ENCODE peak calls at places on chromosome 22, in nine cellular contexts. L, T, R, E, Q, U, S, O and W are unnamed samples.

GRCh38 chr22:43448048-43448447 is 36.2 kb downstream of the MPPED1 start:
- DNase-seq in L (no peak), T (no peak), R (no peak), E (no peak), Q (no peak), U (no peak), S (no peak), O (no peak), W (no peak)

GRCh38 chr22:46697811-46698515 is 40.1 kb downstream of the CERK start:
- DNase-seq in L (no peak), T (no peak), R (no peak), E (no peak), Q (no peak), U (no peak), S (no peak), O (no peak), W (no peak)

GRCh38 chr22:49567894-49568750 is 259.6 kb downstream of the BRD1 start:
- DNase-seq in L (no peak), T (no peak), R (no peak), E (no peak), Q (no peak), U (no peak), S (no peak), O (no peak), W (no peak)

GRCh38 chr22:46580940-46581579 is 39.1 kb upstream of the GRAMD4 start:
- DNase-seq in L (no peak), T (no peak), R (no peak), E (no peak), Q (no peak), U (no peak), S (no peak), O (no peak), W (no peak)

GRCh38 chr22:46914481-46914880 is 152.0 kb downstream of the TBC1D22A start:
- DNase-seq in L (no peak), T (no peak), R (no peak), E (no peak), Q (no peak), U (no peak), S (no peak), O (no peak), W (no peak)

GRCh38 chr22:33472462-33473344 is 414.5 kb upstream of the SYN3 start:
- DNase-seq in L (no peak), T (no peak), R (peak), E (no peak), Q (no peak), U (no peak), S (no peak), O (no peak), W (peak)

GRCh38 chr22:42719133-42719532 is 1.5 kb downstream of the A4GALT start:
- DNase-seq in L (no peak), T (no peak), R (no peak), E (no peak), Q (no peak), U (no peak), S (no peak), O (peak), W (no peak)

GRCh38 chr22:46537221-46537945 is at the start of gene CELSR1:
- DNase-seq in L (no peak), T (peak), R (peak), E (peak), Q (no peak), U (peak), S (peak), O (peak), W (peak)

GRCh38 chr22:23824476-23825245 is 14.1 kb downstream of the DERL3 start:
- DNase-seq in L (no peak), T (no peak), R (no peak), E (no peak), Q (no peak), U (no peak), S (no peak), O (no peak), W (no peak)

GRCh38 chr22:20569059-20570058 is 61.9 kb downstream of the MED15 start:
- DNase-seq in L (peak), T (no peak), R (peak), E (no peak), Q (peak), U (peak), S (no peak), O (peak), W (peak)

GRCh38 chr22:26660961-26661578 is 3.7 kb downstream of the MIAT start:
- DNase-seq in L (no peak), T (no peak), R (no peak), E (peak), Q (no peak), U (no peak), S (peak), O (no peak), W (no peak)

GRCh38 chr22:26610072-26610958 is 7.5 kb downstream of the CRYBB1 start:
- DNase-seq in L (peak), T (no peak), R (peak), E (no peak), Q (no peak), U (peak), S (no peak), O (peak), W (peak)

GRCh38 chr22:22818861-22819855 is 68.5 kb upstream of the IGLL5 start:
- DNase-seq in L (no peak), T (no peak), R (no peak), E (no peak), Q (no peak), U (no peak), S (no peak), O (no peak), W (no peak)

GRCh38 chr22:28978158-28978557 is 83.5 kb downstream of the C22orf31 start:
- DNase-seq in L (no peak), T (no peak), R (peak), E (no peak), Q (peak), U (peak), S (no peak), O (peak), W (peak)

GRCh38 chr22:43014062-43014875 is 680 bp downstream of the PACSIN2 start:
- DNase-seq in L (no peak), T (peak), R (no peak), E (peak), Q (no peak), U (no peak), S (peak), O (peak), W (no peak)

GRCh38 chr22:26443901-26444300 is 14.8 kb downstream of the ASPHD2 start:
- DNase-seq in L (no peak), T (no peak), R (no peak), E (no peak), Q (no peak), U (no peak), S (no peak), O (no peak), W (no peak)

GRCh38 chr22:46012182-46012880 is 35.4 kb upstream of the WNT7B start:
- DNase-seq in L (no peak), T (peak), R (no peak), E (no peak), Q (no peak), U (no peak), S (no peak), O (no peak), W (no peak)

GRCh38 chr22:27580311-27580897 is 221.2 kb downstream of the MN1 start:
- DNase-seq in L (no peak), T (no peak), R (no peak), E (no peak), Q (no peak), U (no peak), S (no peak), O (peak), W (no peak)

GRCh38 chr22:46150615-46151423 is 493 bp downstream of the PPARA start:
- DNase-seq in L (no peak), T (peak), R (no peak), E (peak), Q (no peak), U (peak), S (peak), O (peak), W (no peak)

GRCh38 chr22:46006379-46007002 is 29.5 kb upstream of the WNT7B start:
- DNase-seq in L (peak), T (peak), R (peak), E (peak), Q (peak), U (peak), S (peak), O (peak), W (peak)

GRCh38 chr22:44697423-44698179 is 4.4 kb upstream of the PRR5 start:
- DNase-seq in L (peak), T (peak), R (peak), E (peak), Q (peak), U (peak), S (peak), O (peak), W (peak)

GRCh38 chr22:43798492-43798891 is 13.6 kb downstream of the EFCAB6 start:
- DNase-seq in L (no peak), T (no peak), R (peak), E (no peak), Q (no peak), U (no peak), S (no peak), O (peak), W (peak)

GRCh38 chr22:23113067-23113846 is 28.5 kb downstream of the RSPH14 start:
- DNase-seq in L (peak), T (peak), R (peak), E (no peak), Q (no peak), U (no peak), S (no peak), O (no peak), W (no peak)

GRCh38 chr22:44667829-44668189 is 34.2 kb upstream of the PRR5 start:
- DNase-seq in L (no peak), T (no peak), R (no peak), E (no peak), Q (no peak), U (no peak), S (no peak), O (peak), W (no peak)

GRCh38 chr22:27576815-27577564 is 224.6 kb downstream of the MN1 start:
- DNase-seq in L (peak), T (no peak), R (peak), E (no peak), Q (no peak), U (no peak), S (no peak), O (no peak), W (peak)

DNA sequence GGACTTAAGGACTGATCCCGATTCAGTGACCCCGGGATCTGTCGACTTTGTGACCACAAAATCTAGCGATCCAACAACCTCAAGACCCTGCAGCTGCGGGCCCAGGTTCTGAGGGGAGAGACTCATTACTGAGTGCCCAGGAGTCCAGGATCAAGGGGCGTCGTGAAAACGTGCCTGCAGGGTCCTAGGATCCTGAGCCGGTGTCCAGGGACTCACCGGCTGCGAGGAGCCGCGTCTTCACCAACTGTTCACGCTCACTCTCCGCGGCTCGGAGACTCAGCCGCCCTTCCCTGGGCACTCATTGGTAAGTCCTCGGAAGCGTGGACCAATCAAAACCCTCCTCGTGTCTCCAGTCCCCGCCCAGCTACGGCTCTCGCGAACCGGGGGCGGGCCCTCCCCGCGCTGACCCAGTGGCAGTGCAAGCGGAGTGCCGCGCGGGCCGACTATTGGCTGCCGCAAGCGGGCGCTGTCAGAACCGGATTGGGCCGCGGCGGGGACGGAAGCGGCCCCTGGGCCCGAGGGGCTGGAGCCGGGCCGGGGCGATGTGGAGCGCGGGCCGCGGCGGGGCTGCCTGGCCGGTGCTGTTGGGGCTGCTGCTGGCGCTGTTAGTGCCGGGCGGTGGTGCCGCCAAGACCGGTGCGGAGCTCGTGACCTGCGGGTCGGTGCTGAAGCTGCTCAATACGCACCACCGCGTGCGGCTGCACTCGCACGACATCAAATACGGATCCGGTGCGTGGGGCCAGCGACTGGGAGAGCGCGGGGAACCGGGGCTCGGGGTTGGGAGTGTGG is at the start of gene SDF2L1:
- DNase-seq in L (peak), T (peak), R (peak), E (peak), Q (peak), U (peak), S (peak), O (peak), W (peak)
- H3K9ac ChIP-seq in L (peak), T (peak), R (peak), E (peak), Q (peak), U (peak), S (peak), O (peak), W (peak)

DNA sequence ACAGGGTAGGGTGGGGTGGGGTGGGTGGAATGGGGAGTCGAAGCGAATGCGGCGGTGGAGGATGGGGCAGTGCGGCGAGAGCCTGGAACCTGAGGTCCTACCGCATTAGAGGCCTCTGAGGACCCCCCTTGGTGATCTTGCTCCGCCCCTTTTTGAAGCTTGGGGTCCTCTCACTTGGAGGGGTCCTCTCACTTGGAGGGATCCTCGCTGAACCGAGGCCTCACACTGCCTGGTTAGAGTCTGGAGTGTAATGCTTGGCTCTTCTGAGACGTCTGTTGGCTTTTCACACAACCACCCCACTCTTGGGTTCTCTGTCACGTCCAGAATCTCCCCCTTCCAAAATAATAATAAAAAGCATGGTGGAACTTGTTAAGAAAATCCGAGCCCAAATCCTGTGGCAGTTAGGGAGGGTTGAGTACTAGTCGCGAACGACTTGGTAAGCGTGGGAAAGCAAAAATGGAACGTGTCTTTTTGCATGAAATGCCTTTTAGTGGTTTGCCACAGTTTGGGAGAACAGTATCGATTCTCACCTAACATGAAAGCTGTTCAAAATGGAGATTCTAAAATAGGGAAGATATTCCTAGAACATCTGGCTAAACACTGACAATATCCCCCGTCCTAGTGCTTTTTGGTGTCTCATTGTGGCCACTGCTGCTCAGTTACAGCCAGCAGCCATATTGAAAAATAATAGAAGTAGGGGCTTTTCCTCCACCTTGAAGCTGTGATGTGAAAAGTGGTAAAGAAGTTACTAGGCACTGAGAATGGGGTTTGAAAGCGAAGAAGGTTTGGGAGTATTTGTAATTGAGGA is 821 bp downstream of the RBX1 start:
- DNase-seq in L (no peak), T (no peak), R (peak), E (no peak), Q (no peak), U (no peak), S (no peak), O (peak), W (no peak)
- H2AFZ ChIP-seq in L (no peak), T (no peak), R (peak), E (no peak), Q (no peak), U (peak), S (peak), O (peak), W (no peak)

DNA sequence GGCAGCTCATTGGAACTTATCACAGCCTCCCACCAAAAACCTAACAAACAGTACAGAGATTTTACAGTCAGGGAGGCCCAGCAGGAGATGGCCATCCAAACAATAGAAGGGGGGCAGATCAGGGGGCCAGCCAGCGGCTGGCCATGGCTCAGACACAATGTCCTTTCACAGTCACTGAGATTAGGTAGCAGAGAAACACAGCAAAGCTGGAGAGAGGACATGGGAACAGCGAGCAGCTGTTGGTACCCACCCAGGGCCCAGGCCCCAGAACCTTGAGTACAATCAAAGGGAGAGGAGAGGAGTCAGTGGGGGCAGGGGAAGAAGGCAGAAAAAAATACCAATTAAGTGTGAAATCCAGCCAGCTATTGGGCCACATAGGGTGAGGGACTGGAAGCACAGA is 4.2 kb downstream of the TMEM121B start:
- DNase-seq in L (no peak), T (no peak), R (no peak), E (peak), Q (no peak), U (no peak), S (no peak), O (no peak), W (no peak)
- H3K9ac ChIP-seq in L (no peak), T (no peak), R (no peak), E (no peak), Q (no peak), U (no peak), S (peak), O (no peak), W (no peak)

GRCh38 chr22:32355760-32356159 is 1.9 kb upstream of the RFPL3 start:
- DNase-seq in L (no peak), T (no peak), R (no peak), E (peak), Q (peak), U (peak), S (no peak), O (no peak), W (no peak)
- H2AFZ ChIP-seq in L (no peak), T (no peak), R (no peak), E (no peak), Q (no peak), U (no peak), S (peak), O (no peak), W (no peak)

GRCh38 chr22:35398574-35398973 is 1.4 kb upstream of the MCM5 start:
- DNase-seq in L (no peak), T (no peak), R (no peak), E (no peak), Q (no peak), U (no peak), S (no peak), O (no peak), W (no peak)

GRCh38 chr22:35400335-35400680 is 368 bp downstream of the MCM5 start:
- DNase-seq in L (no peak), T (no peak), R (no peak), E (peak), Q (no peak), U (no peak), S (no peak), O (peak), W (no peak)

GRCh38 chr22:35399114-35399677 is 744 bp upstream of the MCM5 start:
- DNase-seq in L (no peak), T (peak), R (no peak), E (no peak), Q (no peak), U (no peak), S (no peak), O (peak), W (no peak)

GRCh38 chr22:35401863-35402262 is 1.9 kb downstream of the MCM5 start:
- DNase-seq in L (no peak), T (no peak), R (no peak), E (no peak), Q (no peak), U (no peak), S (no peak), O (no peak), W (no peak)

DNA sequence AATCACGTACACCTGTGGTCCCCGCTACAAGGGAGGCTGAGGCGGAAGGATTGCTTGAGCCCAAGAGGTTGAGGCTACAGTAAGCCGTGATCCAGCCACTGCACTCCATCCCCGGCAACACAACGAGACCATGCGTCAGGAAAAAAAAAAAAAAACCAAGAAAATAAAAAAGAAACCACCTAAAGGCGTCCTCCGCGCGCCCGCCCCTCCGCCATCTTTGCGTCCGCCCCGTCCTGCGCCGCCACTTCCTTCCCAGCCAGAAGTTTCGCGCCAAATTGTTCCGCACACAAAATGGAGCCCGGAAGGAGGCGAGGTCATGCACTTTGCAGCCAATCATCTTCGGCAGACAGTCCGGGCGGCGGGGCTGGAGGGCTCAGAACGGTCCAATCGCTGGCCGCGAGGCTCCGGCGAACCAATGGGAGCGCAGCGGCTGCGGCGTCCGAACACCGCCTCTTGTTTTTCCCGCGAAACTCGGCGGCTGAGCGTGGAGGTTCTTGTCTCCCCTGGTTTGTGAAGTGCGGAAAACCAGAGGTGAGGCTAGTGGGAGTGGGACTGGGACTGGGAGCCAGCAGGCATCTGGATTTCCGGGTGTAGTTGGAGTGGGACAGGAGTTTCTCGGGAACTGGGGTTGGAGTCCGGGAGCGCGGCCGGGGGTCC is at the start of gene MCM5:
- DNase-seq in L (peak), T (peak), R (peak), E (peak), Q (peak), U (peak), S (peak), O (peak), W (peak)
- H3K9ac ChIP-seq in L (peak), T (peak), R (peak), E (peak), Q (peak), U (peak), S (peak), O (peak), W (peak)

GRCh38 chr22:40209945-40210485 is 32.3 kb downstream of the TNRC6B start:
- DNase-seq in L (no peak), T (no peak), R (no peak), E (no peak), Q (no peak), U (no peak), S (no peak), O (no peak), W (no peak)

GRCh38 chr22:40203568-40203967 is 25.8 kb downstream of the TNRC6B start:
- DNase-seq in L (peak), T (no peak), R (peak), E (no peak), Q (no peak), U (no peak), S (no peak), O (peak), W (no peak)

GRCh38 chr22:40202225-40202944 is 24.7 kb downstream of the TNRC6B start:
- DNase-seq in L (peak), T (no peak), R (peak), E (no peak), Q (no peak), U (no peak), S (no peak), O (no peak), W (no peak)

GRCh38 chr22:40204331-40205116 is 26.8 kb downstream of the TNRC6B start:
- DNase-seq in L (peak), T (peak), R (peak), E (no peak), Q (no peak), U (no peak), S (no peak), O (peak), W (peak)

DNA sequence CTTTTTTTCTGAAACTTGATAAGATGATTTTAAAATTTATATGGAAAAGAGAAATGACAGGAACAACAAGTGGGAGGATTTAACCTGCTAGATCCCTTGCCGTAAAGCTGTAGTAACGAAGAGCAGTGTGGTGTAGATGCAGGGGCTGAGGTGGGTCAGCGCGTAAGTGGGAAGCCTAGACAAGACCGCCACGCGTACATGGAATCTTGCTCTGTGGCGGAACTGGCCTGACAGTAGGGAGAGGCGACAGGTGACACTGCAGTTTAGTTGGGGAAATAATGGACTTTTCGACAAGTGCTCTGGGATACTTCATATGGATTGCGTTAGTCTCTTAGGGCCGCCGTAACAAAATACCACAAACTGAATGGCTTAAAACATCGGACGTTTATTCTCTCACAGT is 28.8 kb downstream of the TNRC6B start:
- DNase-seq in L (no peak), T (no peak), R (no peak), E (no peak), Q (no peak), U (no peak), S (no peak), O (no peak), W (no peak)
- H2AFZ ChIP-seq in L (no peak), T (no peak), R (no peak), E (no peak), Q (no peak), U (no peak), S (no peak), O (no peak), W (no peak)